ENCODE peak calls at places on chromosomes 3 and 15, in four cellular contexts. One of them, this sample, is unnamed.
A peak's percentile ranks its signal among the peaks of the same experiment; 100 is the strongest.

GRCh38 chr3:71057526-71057894 is 526.0 kb downstream of the FOXP1 start:
- DNase-seq in HAP-1: no peak
- DNase-seq in fibroblast of lung: no peak
- DNase-seq in IMR-90: peak; percentile 50
- DNase-seq in this sample: no peak

GRCh38 chr3:100913870-100914654 is 79.2 kb downstream of the ABI3BP start:
- DNase-seq in HAP-1: no peak
- DNase-seq in fibroblast of lung: peak; percentile 73
- DNase-seq in IMR-90: peak; percentile 4
- DNase-seq in this sample: peak; percentile 5

GRCh38 chr3:112339609-112340008 is 6.7 kb downstream of the CD200 start:
- DNase-seq in HAP-1: no peak
- DNase-seq in fibroblast of lung: no peak
- DNase-seq in IMR-90: no peak
- DNase-seq in this sample: no peak

GRCh38 chr3:122564155-122564912 is at the start of the genes DTX3L and PARP9:
- DNase-seq in HAP-1: peak; percentile 75
- DNase-seq in fibroblast of lung: peak; percentile 81
- DNase-seq in IMR-90: peak; percentile 73
- DNase-seq in this sample: peak; percentile 70

GRCh38 chr3:97949743-97950142 is 22.5 kb downstream of the RIOX2 start:
- DNase-seq in HAP-1: no peak
- DNase-seq in fibroblast of lung: no peak
- DNase-seq in IMR-90: no peak
- DNase-seq in this sample: no peak

GRCh38 chr15:63402498-63403253 is 21.0 kb upstream of the CA12 start:
- DNase-seq in HAP-1: no peak
- DNase-seq in fibroblast of lung: peak; percentile 26
- DNase-seq in IMR-90: peak; percentile 57
- DNase-seq in this sample: peak; percentile 63

GRCh38 chr3:32398531-32398930 is 6.9 kb downstream of the CMTM7 start:
- DNase-seq in HAP-1: no peak
- DNase-seq in fibroblast of lung: no peak
- DNase-seq in IMR-90: no peak
- DNase-seq in this sample: peak; percentile 51

GRCh38 chr15:69793783-69794451 is 303.8 kb downstream of the TLE3 start:
- DNase-seq in HAP-1: no peak
- DNase-seq in fibroblast of lung: no peak
- DNase-seq in IMR-90: no peak
- DNase-seq in this sample: no peak

GRCh38 chr3:179146911-179147570 is 1.1 kb upstream of the PIK3CA start:
- DNase-seq in HAP-1: peak; percentile 35
- DNase-seq in fibroblast of lung: peak; percentile 61
- DNase-seq in IMR-90: peak; percentile 68
- DNase-seq in this sample: peak; percentile 67

GRCh38 chr3:50323092-50323600 is 601 bp upstream of the HYAL2 start:
- DNase-seq in HAP-1: no peak
- DNase-seq in fibroblast of lung: no peak
- DNase-seq in IMR-90: no peak
- DNase-seq in this sample: no peak

GRCh38 chr15:93997071-93997658 is 234.2 kb upstream of the MCTP2 start:
- DNase-seq in HAP-1: peak; percentile 28
- DNase-seq in fibroblast of lung: no peak
- DNase-seq in IMR-90: peak; percentile 4
- DNase-seq in this sample: peak; percentile 34

GRCh38 chr15:40388941-40389823 is 6.7 kb downstream of the KNSTRN start:
- DNase-seq in HAP-1: no peak
- DNase-seq in fibroblast of lung: no peak
- DNase-seq in IMR-90: no peak
- DNase-seq in this sample: no peak

GRCh38 chr3:29152379-29152778 is 128.5 kb upstream of the RBMS3 start:
- DNase-seq in HAP-1: no peak
- DNase-seq in fibroblast of lung: no peak
- DNase-seq in IMR-90: no peak
- DNase-seq in this sample: no peak

GRCh38 chr3:129352045-129352444 is 73.4 kb downstream of the HMCES start:
- DNase-seq in HAP-1: no peak
- DNase-seq in fibroblast of lung: no peak
- DNase-seq in IMR-90: no peak
- DNase-seq in this sample: no peak

GRCh38 chr3:121552797-121553196 is 7.0 kb upstream of the POLQ start:
- DNase-seq in HAP-1: no peak
- DNase-seq in fibroblast of lung: no peak
- DNase-seq in IMR-90: no peak
- DNase-seq in this sample: no peak

GRCh38 chr3:121557426-121557934 is 10.3 kb upstream of the ARGFX start:
- DNase-seq in HAP-1: no peak
- DNase-seq in fibroblast of lung: no peak
- DNase-seq in IMR-90: no peak
- DNase-seq in this sample: no peak

DNA sequence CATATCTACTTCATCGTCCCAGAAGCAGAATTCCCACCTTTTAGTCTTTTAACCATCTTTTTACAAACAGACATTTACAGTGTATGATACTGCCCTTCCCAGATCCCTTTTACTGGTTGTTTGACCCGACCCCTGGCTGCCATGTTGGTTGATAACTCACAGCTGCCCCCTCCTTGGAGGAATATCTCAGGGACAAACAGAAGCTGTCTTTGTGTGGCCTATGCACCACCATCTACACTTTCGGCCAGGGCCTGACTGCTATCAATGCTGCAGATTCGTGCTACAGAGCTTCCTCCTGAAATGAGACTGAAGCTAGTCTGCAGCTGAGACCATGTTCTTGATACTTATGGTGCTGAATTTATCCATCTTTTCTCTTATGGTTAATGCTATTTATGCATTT is 6.6 kb upstream of the POLQ start:
- DNase-seq in HAP-1: no peak
- DNase-seq in fibroblast of lung: no peak
- DNase-seq in IMR-90: no peak
- DNase-seq in this sample: peak; percentile 19
- H3K27me3 ChIP-seq in HAP-1: no peaks in the 10 kb centered on the region
- H3K27me3 ChIP-seq in fibroblast of lung: no peaks in the 10 kb centered on the region
- H3K27me3 ChIP-seq in IMR-90: no peaks in the 10 kb centered on the region
- H3K27me3 ChIP-seq in this sample: no peaks in the 10 kb centered on the region

GRCh38 chr15:76863693-76864092 is 41.4 kb downstream of the SCAPER start:
- DNase-seq in HAP-1: no peak
- DNase-seq in fibroblast of lung: no peak
- DNase-seq in IMR-90: no peak
- DNase-seq in this sample: no peak
- H3K27me3 ChIP-seq in HAP-1: no peaks in the 10 kb centered on the region
- H3K27me3 ChIP-seq in fibroblast of lung: no peaks in the 10 kb centered on the region
- H3K27me3 ChIP-seq in IMR-90: no peaks in the 10 kb centered on the region
- H3K27me3 ChIP-seq in this sample: no peaks in the 10 kb centered on the region

GRCh38 chr3:169662215-169663070 is 1.1 kb downstream of the MECOM start:
- DNase-seq in HAP-1: peak; percentile 92
- DNase-seq in fibroblast of lung: peak; percentile 70
- DNase-seq in IMR-90: peak; percentile 57
- DNase-seq in this sample: peak; percentile 94
- H3K27me3 ChIP-seq in HAP-1: no peaks in the 10 kb centered on the region
- H3K27me3 ChIP-seq in fibroblast of lung: peaks cover 16% of the 10 kb centered on the region
- H3K27me3 ChIP-seq in IMR-90: peaks cover 37% of the 10 kb centered on the region
- H3K27me3 ChIP-seq in this sample: peaks cover 76% of the 10 kb centered on the region

GRCh38 chr3:99868438-99868723 is 50.7 kb downstream of the CMSS1 start:
- DNase-seq in HAP-1: peak; percentile 21
- DNase-seq in fibroblast of lung: peak; percentile 54
- DNase-seq in IMR-90: peak; percentile 41
- DNase-seq in this sample: peak; percentile 11
- H3K27me3 ChIP-seq in HAP-1: no peaks in the 10 kb centered on the region
- H3K27me3 ChIP-seq in fibroblast of lung: no peaks in the 10 kb centered on the region
- H3K27me3 ChIP-seq in IMR-90: no peaks in the 10 kb centered on the region
- H3K27me3 ChIP-seq in this sample: no peaks in the 10 kb centered on the region

GRCh38 chr3:138578141-138578540 is 15.9 kb downstream of the CEP70 start:
- DNase-seq in HAP-1: no peak
- DNase-seq in fibroblast of lung: no peak
- DNase-seq in IMR-90: no peak
- DNase-seq in this sample: no peak

GRCh38 chr3:138578961-138579574 is 15.0 kb downstream of the CEP70 start:
- DNase-seq in HAP-1: no peak
- DNase-seq in fibroblast of lung: no peak
- DNase-seq in IMR-90: no peak
- DNase-seq in this sample: no peak

GRCh38 chr3:138567403-138567802 is 26.7 kb downstream of the CEP70 start:
- DNase-seq in HAP-1: no peak
- DNase-seq in fibroblast of lung: no peak
- DNase-seq in IMR-90: no peak
- DNase-seq in this sample: no peak

GRCh38 chr3:138569090-138569489 is 25.0 kb downstream of the CEP70 start:
- DNase-seq in HAP-1: no peak
- DNase-seq in fibroblast of lung: peak; percentile 24
- DNase-seq in IMR-90: peak; percentile 57
- DNase-seq in this sample: no peak

DNA sequence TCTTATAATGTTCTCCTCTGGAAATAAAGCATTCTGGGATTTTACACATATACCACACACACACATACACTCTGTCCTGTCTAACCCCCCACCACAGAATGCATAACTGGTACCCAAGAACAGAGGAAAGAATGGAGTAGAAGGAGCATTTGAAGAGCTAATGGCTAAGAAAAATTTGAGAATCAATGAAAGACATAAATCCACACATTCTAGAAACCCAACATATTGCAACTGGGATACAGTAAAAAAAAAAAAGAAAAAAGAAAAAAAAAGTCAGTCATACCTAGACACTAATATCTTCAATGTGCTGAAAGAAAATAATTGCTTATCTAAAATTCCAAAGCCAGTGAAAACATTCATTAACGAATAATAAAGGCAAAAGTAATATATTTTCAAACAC is 20.9 kb downstream of the CEP70 start:
- DNase-seq in HAP-1: no peak
- DNase-seq in fibroblast of lung: no peak
- DNase-seq in IMR-90: no peak
- DNase-seq in this sample: no peak
- H3K27me3 ChIP-seq in HAP-1: no peaks in the 10 kb centered on the region
- H3K27me3 ChIP-seq in fibroblast of lung: no peaks in the 10 kb centered on the region
- H3K27me3 ChIP-seq in IMR-90: no peaks in the 10 kb centered on the region
- H3K27me3 ChIP-seq in this sample: no peaks in the 10 kb centered on the region

DNA sequence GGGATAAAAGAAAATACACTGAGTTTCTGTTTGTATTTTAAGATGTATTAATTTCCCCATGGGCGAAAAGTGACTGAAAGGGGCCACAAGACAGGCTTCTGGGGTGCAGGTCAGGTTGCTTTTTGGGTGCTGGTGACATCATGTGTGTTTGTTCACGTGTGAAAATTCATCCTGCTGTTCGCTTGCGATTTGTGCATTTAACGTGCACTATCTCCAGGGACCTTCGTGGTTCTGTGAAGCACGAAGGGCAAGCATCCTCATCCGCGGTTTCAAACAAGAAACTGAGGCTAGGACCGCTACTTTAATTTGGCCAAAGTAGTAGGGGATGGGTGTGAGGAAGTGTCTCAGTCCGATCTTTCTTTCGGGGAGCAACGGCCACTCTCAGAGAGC is 1.6 kb upstream of the SMAD6 start:
- DNase-seq in HAP-1: peak; percentile 42
- DNase-seq in fibroblast of lung: no peak
- DNase-seq in IMR-90: no peak
- DNase-seq in this sample: no peak
- H3K27me3 ChIP-seq in HAP-1: no peaks in the 10 kb centered on the region
- H3K27me3 ChIP-seq in fibroblast of lung: no peaks in the 10 kb centered on the region
- H3K27me3 ChIP-seq in IMR-90: no peaks in the 10 kb centered on the region
- H3K27me3 ChIP-seq in this sample: no peaks in the 10 kb centered on the region

GRCh38 chr3:147400111-147400510 is 6.2 kb downstream of the ZIC4 start:
- DNase-seq in HAP-1: no peak
- DNase-seq in fibroblast of lung: no peak
- DNase-seq in IMR-90: no peak
- DNase-seq in this sample: no peak
- H3K27me3 ChIP-seq in HAP-1: no peaks in the 10 kb centered on the region
- H3K27me3 ChIP-seq in fibroblast of lung: peaks cover 49% of the 10 kb centered on the region
- H3K27me3 ChIP-seq in IMR-90: peaks cover 74% of the 10 kb centered on the region
- H3K27me3 ChIP-seq in this sample: peaks cover 100% of the 10 kb centered on the region

DNA sequence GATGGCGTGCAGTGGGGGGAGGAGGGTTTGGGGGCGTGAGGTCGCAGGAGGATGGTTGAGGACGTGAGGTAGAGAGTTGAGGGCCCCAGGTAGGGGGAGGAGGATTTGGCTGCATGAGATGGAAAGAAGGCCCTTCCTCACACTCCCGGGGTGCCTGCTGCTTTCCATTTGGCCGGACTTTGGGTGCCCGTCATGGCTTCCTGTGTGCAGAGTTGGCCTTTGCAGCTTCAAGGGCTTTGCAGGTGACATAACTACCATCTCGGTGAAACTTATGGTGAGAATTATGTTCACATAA is 1.7 kb downstream of the MLF1 start:
- DNase-seq in HAP-1: no peak
- DNase-seq in fibroblast of lung: no peak
- DNase-seq in IMR-90: no peak
- DNase-seq in this sample: no peak
- H3K27me3 ChIP-seq in HAP-1: no peaks in the 10 kb centered on the region
- H3K27me3 ChIP-seq in fibroblast of lung: no peaks in the 10 kb centered on the region
- H3K27me3 ChIP-seq in IMR-90: no peaks in the 10 kb centered on the region
- H3K27me3 ChIP-seq in this sample: no peaks in the 10 kb centered on the region

GRCh38 chr3:45777753-45778386 is 18.5 kb downstream of the SLC6A20 start:
- DNase-seq in HAP-1: no peak
- DNase-seq in fibroblast of lung: no peak
- DNase-seq in IMR-90: no peak
- DNase-seq in this sample: no peak
- H3K27me3 ChIP-seq in HAP-1: no peaks in the 10 kb centered on the region
- H3K27me3 ChIP-seq in fibroblast of lung: peaks cover 31% of the 10 kb centered on the region
- H3K27me3 ChIP-seq in IMR-90: peaks cover 77% of the 10 kb centered on the region
- H3K27me3 ChIP-seq in this sample: no peaks in the 10 kb centered on the region

DNA sequence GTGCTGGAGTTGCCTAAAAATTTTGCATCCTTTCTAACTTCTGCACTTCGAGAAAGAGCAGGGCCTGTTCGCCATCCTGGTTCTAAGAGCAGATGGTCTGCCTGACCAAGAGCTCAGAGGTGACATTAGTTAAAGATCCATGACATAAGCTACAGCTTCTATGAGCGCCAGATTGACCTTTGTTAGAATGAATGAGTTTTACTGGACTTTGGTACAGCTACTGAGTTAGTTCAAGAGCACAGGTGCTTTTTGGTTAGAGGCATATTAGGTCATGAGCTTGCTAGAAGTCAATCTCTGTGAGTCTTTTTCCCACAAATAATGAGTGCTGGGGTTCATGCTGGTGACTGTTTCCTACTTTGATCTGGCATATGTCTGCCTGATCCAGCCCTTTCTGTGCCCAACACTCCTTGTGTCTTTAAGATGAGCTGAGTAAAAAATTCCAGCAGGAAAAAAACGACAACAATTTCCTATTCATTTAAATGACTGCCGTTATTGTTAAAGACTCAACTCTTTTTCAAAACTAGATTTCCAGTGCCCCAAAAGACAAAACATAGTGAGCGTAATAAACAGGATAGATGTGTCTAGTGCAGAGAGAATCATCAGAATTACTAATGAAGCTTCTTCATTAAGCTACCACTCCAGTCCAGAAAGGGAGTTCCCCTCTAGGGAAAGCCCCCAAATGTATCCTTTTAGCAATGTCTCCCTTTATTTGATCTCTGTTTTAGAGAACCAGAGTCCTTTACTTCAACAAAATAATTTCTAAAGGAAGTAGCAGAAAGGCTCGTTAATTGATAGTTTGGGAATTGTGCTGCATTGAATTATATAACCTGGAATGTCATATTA is 152.9 kb downstream of the SLCO3A1 start:
- DNase-seq in HAP-1: no peak
- DNase-seq in fibroblast of lung: no peak
- DNase-seq in IMR-90: no peak
- DNase-seq in this sample: no peak
- H3K27me3 ChIP-seq in HAP-1: no peaks in the 10 kb centered on the region
- H3K27me3 ChIP-seq in fibroblast of lung: no peaks in the 10 kb centered on the region
- H3K27me3 ChIP-seq in IMR-90: no peaks in the 10 kb centered on the region
- H3K27me3 ChIP-seq in this sample: no peaks in the 10 kb centered on the region